ENCODE peak calls at places on chromosomes 11 and 22, in eight cellular contexts. L, U, Q, J, D, Z, W and K are unnamed samples.

GRCh38 chr11:125342281-125342980 is 153.6 kb downstream of the FEZ1 start:
- DNase-seq in U (no peak), Q (no peak), D (no peak), Z (no peak), L (no peak), W (no peak), J (no peak), K (no peak)

GRCh38 chr11:17692006-17692405 is 27.4 kb upstream of the MYOD1 start:
- DNase-seq in J (no peak), Q (no peak), W (no peak), D (no peak), L (no peak), U (no peak), Z (no peak), K (no peak)

GRCh38 chr11:30411383-30411782 is 88.5 kb downstream of the ARL14EP start:
- DNase-seq in Q (no peak), W (no peak), D (no peak), Z (no peak), J (no peak), L (no peak), U (no peak), K (no peak)

GRCh38 chr11:117888140-117888561 is 11.7 kb upstream of the FXYD6 start:
- DNase-seq in U (no peak), J (no peak), W (no peak), L (peak), D (no peak), Z (no peak), Q (no peak), K (no peak)

GRCh38 chr11:75771646-75772410 is 3.2 kb downstream of the DGAT2 start:
- DNase-seq in Q (no peak), W (peak), Z (no peak), J (no peak), D (peak), L (no peak), U (peak), K (peak)

GRCh38 chr11:121482231-121483129 is 29.7 kb upstream of the SORL1-AS1 start:
- DNase-seq in W (no peak), L (no peak), U (peak), D (no peak), Q (no peak), J (no peak), Z (no peak), K (no peak)

GRCh38 chr11:67050139-67050538 is 6.5 kb upstream of the RHOD start:
- DNase-seq in Q (no peak), J (peak), Z (no peak), L (no peak), U (no peak), W (no peak), D (no peak), K (no peak)

GRCh38 chr11:6249822-6250555 is 9.6 kb upstream of the CCKBR start:
- DNase-seq in W (peak), U (peak), L (peak), Z (peak), Q (peak), J (no peak), D (no peak), K (peak)

GRCh38 chr11:105610796-105611361 is 1.0 kb downstream of the GRIA4 start:
- DNase-seq in L (no peak), Z (no peak), D (no peak), J (no peak), W (peak), U (no peak), Q (no peak), K (no peak)

GRCh38 chr22:25668437-25668836 is 73.6 kb upstream of the MYO18B start:
- DNase-seq in U (no peak), D (no peak), J (peak), W (peak), L (peak), Z (no peak), Q (no peak), K (peak)

GRCh38 chr11:47259178-47259977 is 1.6 kb downstream of the NR1H3 start:
- DNase-seq in L (no peak), W (peak), Z (no peak), D (no peak), U (peak), Q (no peak), J (peak), K (peak)
- H3K4me3 ChIP-seq in L (no peak), W (no peak), Z (no peak), D (no peak), U (peak), Q (peak), J (peak), K (no peak)

GRCh38 chr22:39502109-39502788 is at the start of gene MIEF1:
- DNase-seq in J (peak), L (peak), Z (peak), U (peak), Q (peak), W (peak), D (peak), K (peak)
- TF ChIP-seq CTCF in J (no peak), L (no peak), Z (no peak), U (no peak), Q (no peak), W (peak), D (no peak), K (no peak)

DNA sequence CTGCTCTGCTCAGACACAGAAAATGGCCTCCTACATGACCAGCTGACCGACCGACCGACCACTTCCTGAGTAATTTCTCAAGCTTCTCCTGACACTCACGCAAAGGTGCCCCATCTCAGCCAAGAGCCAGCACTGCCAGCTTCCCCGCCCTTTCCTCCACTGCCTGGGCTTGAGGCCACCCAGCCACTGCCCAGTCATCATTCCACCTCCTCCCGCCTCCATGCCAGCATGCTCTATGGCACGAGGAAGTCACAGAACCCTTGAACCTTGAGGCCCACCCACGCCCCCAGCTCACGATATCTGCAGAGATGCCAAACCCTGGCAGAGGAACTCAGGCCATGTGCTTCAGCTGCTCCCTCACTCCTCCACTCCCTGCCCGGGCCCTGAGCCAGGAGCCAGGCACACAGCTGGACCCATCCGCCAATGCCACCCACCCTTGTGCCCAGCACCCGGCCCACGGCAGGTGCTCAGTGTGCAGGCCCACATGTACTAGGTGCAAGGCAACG is 14.0 kb downstream of the KIAA0930 start:
- DNase-seq in Q (no peak), W (no peak), U (no peak), Z (no peak), L (no peak), J (no peak), D (peak), K (no peak)
- H3K4me3 ChIP-seq in Q (no peak), W (no peak), U (no peak), Z (no peak), L (no peak), J (no peak), D (no peak), K (no peak)

DNA sequence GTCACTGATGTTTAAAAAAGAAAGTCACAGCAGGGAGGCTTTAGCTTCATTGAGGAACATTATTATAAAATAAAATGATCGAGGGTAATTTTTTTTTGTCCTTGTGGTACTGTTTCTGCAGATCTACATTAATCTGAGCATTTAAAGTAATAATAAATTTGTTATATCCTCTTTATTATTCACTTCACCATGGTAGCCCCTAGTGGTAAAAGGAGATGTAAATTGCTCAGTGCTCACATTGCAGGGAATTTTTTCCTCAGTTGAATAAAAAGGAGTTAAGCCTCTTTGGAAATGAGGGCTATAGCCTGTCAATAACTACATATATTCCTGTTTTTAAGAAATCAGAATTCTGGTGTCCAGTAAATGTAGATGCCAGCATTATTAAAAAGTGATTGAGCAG is 99.7 kb upstream of the VPREB1 start:
- DNase-seq in L (no peak), J (no peak), U (no peak), Z (no peak), Q (no peak), W (no peak), D (no peak), K (peak)
- TF ChIP-seq CTCF in L (no peak), J (no peak), U (no peak), Z (no peak), Q (no peak), W (peak), D (no peak), K (peak)

GRCh38 chr11:128914216-128915147 is 23.3 kb downstream of the KCNJ5 start:
- DNase-seq in J (no peak), Z (no peak), U (no peak), W (no peak), L (no peak), Q (peak), D (peak), K (no peak)

GRCh38 chr11:128911701-128912100 is 20.5 kb downstream of the KCNJ5 start:
- DNase-seq in D (peak), Z (no peak), J (no peak), Q (no peak), W (no peak), U (no peak), L (no peak), K (no peak)

GRCh38 chr11:128916037-128916572 is 24.9 kb downstream of the KCNJ5 start:
- DNase-seq in W (no peak), L (no peak), Z (no peak), J (no peak), U (no peak), D (peak), Q (peak), K (no peak)

GRCh38 chr11:128915148-128915519 is 24.0 kb downstream of the KCNJ5 start:
- DNase-seq in U (no peak), L (no peak), Q (peak), J (no peak), Z (no peak), D (no peak), W (no peak), K (no peak)

DNA sequence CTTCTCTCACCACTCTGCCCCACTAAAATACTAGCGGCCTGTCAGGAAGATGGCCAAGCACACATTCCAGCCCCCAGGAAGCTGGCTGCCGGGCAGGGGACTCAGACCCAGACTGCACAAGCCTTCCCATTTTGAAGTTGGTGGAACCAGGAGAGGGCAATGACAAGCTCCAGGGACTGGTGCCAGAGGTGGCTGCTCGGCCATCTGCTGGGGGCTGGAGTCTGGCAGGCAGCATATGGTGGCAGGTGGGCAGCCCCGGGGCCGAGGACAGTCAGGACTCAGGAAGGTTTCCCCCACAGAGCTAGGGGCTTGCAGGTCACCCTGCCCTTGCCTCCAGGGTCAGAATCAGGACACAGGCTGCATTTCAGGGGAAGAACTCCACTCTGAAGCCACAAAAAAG is 22.6 kb downstream of the KCNJ5 start:
- DNase-seq in J (no peak), L (no peak), W (no peak), D (peak), Q (no peak), U (no peak), Z (no peak), K (no peak)
- H3K4me3 ChIP-seq in J (no peak), L (no peak), W (no peak), D (no peak), Q (no peak), U (no peak), Z (no peak), K (no peak)

DNA sequence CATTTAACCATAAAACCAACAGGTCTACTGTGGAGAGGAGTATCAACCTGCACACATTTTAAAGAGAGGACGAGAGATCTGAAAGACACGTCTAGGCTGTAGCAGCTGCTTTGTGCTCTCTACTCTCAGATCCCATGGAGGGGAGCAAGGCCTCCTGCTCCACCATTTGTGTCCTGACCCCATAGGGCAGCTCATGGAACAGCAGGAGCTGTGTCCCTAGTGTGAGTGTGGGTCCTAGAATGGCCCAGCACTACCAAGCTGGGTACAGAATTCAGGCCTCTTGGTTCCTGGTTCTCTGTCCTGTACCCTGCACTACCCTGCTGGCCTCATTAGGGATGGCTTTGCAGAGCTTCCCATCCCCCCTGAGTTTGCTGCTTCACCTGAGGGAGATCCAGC is 76.5 kb downstream of the DHCR7 start:
- DNase-seq in L (no peak), W (no peak), Q (no peak), J (no peak), D (no peak), Z (no peak), U (no peak), K (no peak)
- TF ChIP-seq CTCF in L (no peak), W (no peak), Q (no peak), J (no peak), D (no peak), Z (no peak), U (no peak), K (no peak)

DNA sequence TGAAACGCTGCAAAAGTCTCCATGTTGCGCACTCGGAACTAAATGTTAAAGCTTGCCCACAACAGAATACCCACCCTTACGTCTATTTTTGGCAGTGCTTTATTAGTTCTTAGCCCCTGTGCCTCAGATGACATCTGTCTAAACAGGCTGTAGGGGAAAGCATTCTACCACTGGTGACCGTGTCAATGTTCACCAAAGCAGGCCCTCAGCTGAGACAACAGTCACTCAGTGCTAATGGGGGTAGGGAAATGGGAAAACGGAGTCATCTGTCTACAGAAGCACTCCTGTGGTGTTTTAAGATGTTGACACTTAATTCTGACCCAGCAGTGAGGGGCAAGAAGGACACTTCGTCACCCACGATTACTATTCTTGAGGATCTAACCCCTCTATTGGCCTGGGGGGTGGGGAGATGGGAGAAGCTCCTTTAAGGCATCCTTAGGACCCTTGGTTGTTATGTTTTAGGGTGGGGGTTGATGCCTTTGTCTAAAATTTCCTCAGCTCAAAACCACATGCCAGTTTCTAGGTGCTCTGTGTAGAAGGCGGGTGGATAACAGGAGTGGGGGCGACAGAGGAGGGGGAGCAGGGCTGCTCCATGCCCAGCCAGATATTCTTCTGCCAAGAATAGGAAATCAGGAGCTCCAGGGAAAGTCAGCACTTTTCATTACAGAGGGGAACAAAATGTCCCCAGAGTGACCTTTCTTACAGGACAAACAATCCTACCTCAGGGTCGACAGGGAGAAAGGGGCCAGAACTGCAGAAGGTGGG is 15.6 kb upstream of the MFRP start:
- DNase-seq in Z (no peak), U (no peak), D (peak), Q (no peak), J (no peak), W (no peak), L (no peak), K (no peak)
- H3K4me3 ChIP-seq in Z (peak), U (peak), D (peak), Q (peak), J (no peak), W (no peak), L (no peak), K (no peak)

GRCh38 chr11:82902086-82902485 is 550 bp downstream of the DDIAS start:
- DNase-seq in U (no peak), J (no peak), Z (no peak), L (no peak), Q (no peak), D (no peak), W (no peak), K (no peak)

GRCh38 chr11:82899957-82900276 is 313 bp downstream of the PRCP start:
- DNase-seq in D (no peak), L (no peak), W (no peak), Q (no peak), U (no peak), Z (no peak), J (no peak), K (no peak)

GRCh38 chr11:82899191-82899820 is 924 bp downstream of the PRCP start:
- DNase-seq in D (no peak), J (peak), Q (no peak), W (no peak), Z (no peak), U (no peak), L (no peak), K (peak)

GRCh38 chr11:82901165-82901938 is at the start of gene DDIAS:
- DNase-seq in D (peak), W (peak), Z (peak), U (peak), L (peak), J (peak), Q (peak), K (peak)

GRCh38 chr11:82900277-82901164 is at the start of gene PRCP:
- DNase-seq in L (peak), J (peak), Q (peak), Z (peak), W (peak), U (peak), D (peak), K (peak)
- TF ChIP-seq CTCF in L (no peak), J (peak), Q (peak), Z (peak), W (peak), U (no peak), D (no peak), K (peak)

GRCh38 chr11:62858201-62858600 is 18.8 kb upstream of the WDR74 start:
- DNase-seq in Z (no peak), U (no peak), Q (no peak), D (peak), J (peak), W (no peak), L (no peak), K (no peak)
- H3K4me3 ChIP-seq in Z (no peak), U (no peak), Q (no peak), D (no peak), J (peak), W (no peak), L (no peak), K (no peak)

DNA sequence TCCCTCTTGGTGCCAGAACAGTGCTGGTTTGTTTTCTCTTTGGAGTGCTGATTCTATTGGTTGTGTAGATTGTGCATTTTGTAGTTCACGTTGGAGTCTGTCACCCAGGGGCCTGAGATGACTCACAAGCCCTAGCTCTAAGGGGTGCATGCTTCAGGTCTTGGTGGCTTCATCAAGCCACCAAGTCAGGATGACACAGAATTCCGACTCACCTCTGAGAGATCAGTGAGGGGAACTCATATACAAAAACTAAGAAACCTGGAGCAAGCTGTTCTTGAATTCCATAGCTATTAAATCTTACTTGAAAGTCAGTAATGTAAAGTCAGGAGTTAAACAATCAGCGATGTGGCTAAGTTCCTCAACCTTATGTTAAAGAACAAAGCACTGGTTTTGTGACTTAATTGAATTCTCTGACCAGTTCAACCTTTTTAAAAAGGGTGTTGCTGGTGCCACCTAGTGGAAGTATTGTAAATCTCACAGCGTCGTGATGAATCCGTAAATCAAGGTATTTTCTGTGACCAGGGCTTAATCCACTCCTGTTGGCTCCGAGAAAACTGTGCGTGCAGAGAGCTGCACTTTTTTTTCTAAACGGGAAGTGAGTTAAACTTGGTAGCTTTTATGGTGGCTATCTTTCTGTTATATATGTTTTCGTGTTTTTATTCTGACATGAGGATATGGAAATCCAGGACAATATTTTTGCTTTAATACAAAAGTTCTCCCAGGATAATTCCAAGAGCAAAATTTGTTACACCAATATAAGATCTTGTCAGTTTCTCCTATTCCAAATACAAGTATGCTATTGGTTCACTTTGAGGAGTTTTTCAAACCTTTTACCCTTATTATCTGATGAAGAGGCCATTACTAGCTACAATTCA is 14.6 kb downstream of the MMP13 start:
- DNase-seq in Z (no peak), J (peak), U (peak), L (peak), D (no peak), Q (no peak), W (peak), K (peak)
- TF ChIP-seq CTCF in Z (peak), J (peak), U (peak), L (peak), D (peak), Q (peak), W (peak), K (peak)